ENCODE peak calls at places on chromosomes 2 and 18, in four cellular contexts. K is vagina, Y is adrenal gland, A is thyroid gland. P is an unnamed sample.
A peak's percentile ranks its signal among the peaks of the same experiment; 100 is the strongest.

GRCh38 chr2:138107288-138107687 is 143.0 kb downstream of the HNMT start:
- DNase-seq in K (no peak), Y (no peak), A (no peak), P (no peak)

GRCh38 chr2:84646514-84646913 is 130.2 kb downstream of the DNAH6 start:
- DNase-seq in K (no peak), Y (no peak), A (no peak), P (no peak)

GRCh38 chr2:118016911-118017310 is 3.0 kb upstream of the CCDC93 start:
- DNase-seq in K (no peak), Y (peak; percentile 15), A (no peak), P (no peak)

GRCh38 chr2:98729652-98730051 is 1.3 kb downstream of the MGAT4A start:
- DNase-seq in K (no peak), Y (no peak), A (no peak), P (no peak)

GRCh38 chr2:29590211-29590610 is 331.2 kb downstream of the ALK start:
- DNase-seq in K (no peak), Y (no peak), A (no peak), P (no peak)

GRCh38 chr18:39604836-39605235 is 2039.2 kb upstream of the CELF4 start:
- DNase-seq in K (no peak), Y (no peak), A (no peak), P (no peak)

GRCh38 chr2:118003396-118003824 is 10.5 kb downstream of the CCDC93 start:
- DNase-seq in K (no peak), Y (peak; percentile 72), A (peak; percentile 47), P (no peak)

GRCh38 chr2:38394903-38395341 is 17.8 kb upstream of the ATL2 start:
- DNase-seq in K (no peak), Y (no peak), A (no peak), P (no peak)

GRCh38 chr2:219274392-219274921 is 4.7 kb upstream of the DNAJB2 start:
- DNase-seq in K (no peak), Y (peak; percentile 79), A (peak; percentile 60), P (no peak)

GRCh38 chr2:234970467-234970866 is 18.6 kb downstream of the SH3BP4 start:
- DNase-seq in K (no peak), Y (no peak), A (no peak), P (no peak)

GRCh38 chr2:229344151-229344551 is 73.1 kb upstream of the PID1 start:
- DNase-seq in K (no peak), Y (no peak), A (no peak), P (no peak)

GRCh38 chr2:118128826-118129225 is 40.6 kb downstream of the INSIG2 start:
- DNase-seq in K (no peak), Y (no peak), A (no peak), P (no peak)

GRCh38 chr2:174342600-174343342 is 8.0 kb downstream of the SP9 start:
- DNase-seq in K (no peak), Y (no peak), A (no peak), P (no peak)

GRCh38 chr2:238142382-238143205 is 4.1 kb downstream of the KLHL30 start:
- DNase-seq in K (no peak), Y (no peak), A (no peak), P (no peak)

GRCh38 chr2:107475859-107476258 is 350.8 kb upstream of the RGPD4 start:
- DNase-seq in K (no peak), Y (no peak), A (no peak), P (no peak)

GRCh38 chr2:36356990-36357505 is 1.5 kb downstream of the CRIM1 start:
- DNase-seq in K (no peak), Y (peak; percentile 22), A (peak; percentile 26), P (no peak)

GRCh38 chr2:63163231-63163845 is 112.7 kb downstream of the OTX1 start:
- DNase-seq in K (no peak), Y (no peak), A (no peak), P (no peak)

GRCh38 chr2:218991674-218992168 is 1.5 kb downstream of the CRYBA2 start:
- DNase-seq in K (no peak), Y (no peak), A (no peak), P (no peak)

GRCh38 chr2:200677161-200677560 is 91.3 kb downstream of the AOX1 start:
- DNase-seq in K (no peak), Y (no peak), A (no peak), P (no peak)

GRCh38 chr18:37179384-37179783 is 350.5 kb downstream of the KIAA1328 start:
- DNase-seq in K (no peak), Y (no peak), A (no peak), P (no peak)

GRCh38 chr2:134774074-134774742 is 55.4 kb upstream of the TMEM163 start:
- DNase-seq in K (no peak), Y (peak; percentile 86), A (no peak), P (no peak)

GRCh38 chr2:167581961-167582574 is 665.3 kb downstream of the STK39 start:
- DNase-seq in K (no peak), Y (no peak), A (no peak), P (no peak)

GRCh38 chr2:233822781-233823730 is 31.3 kb downstream of the HJURP start:
- DNase-seq in K (no peak), Y (no peak), A (no peak), P (peak; percentile 53)

GRCh38 chr18:74654637-74655036 is 57.0 kb downstream of the ZNF407 start:
- DNase-seq in K (no peak), Y (no peak), A (no peak), P (no peak)

GRCh38 chr2:181262782-181263181 is 194.4 kb upstream of the ITGA4 start:
- DNase-seq in K (no peak), Y (no peak), A (no peak), P (no peak)

GRCh38 chr2:181268174-181268867 is 188.9 kb upstream of the ITGA4 start:
- DNase-seq in K (no peak), Y (no peak), A (no peak), P (no peak)

GRCh38 chr2:181258761-181259160 is 198.4 kb upstream of the ITGA4 start:
- DNase-seq in K (no peak), Y (no peak), A (no peak), P (no peak)

GRCh38 chr2:181264016-181264415 is 193.2 kb upstream of the ITGA4 start:
- DNase-seq in K (no peak), Y (no peak), A (no peak), P (no peak)

GRCh38 chr2:181264436-181264835 is 192.8 kb upstream of the ITGA4 start:
- DNase-seq in K (no peak), Y (no peak), A (no peak), P (no peak)
- H3K4me1 ChIP-seq in K (no peaks in the 10 kb centered on the region), Y (no peaks in the 10 kb centered on the region), A (no peaks in the 10 kb centered on the region), P (no peaks in the 10 kb centered on the region)

DNA sequence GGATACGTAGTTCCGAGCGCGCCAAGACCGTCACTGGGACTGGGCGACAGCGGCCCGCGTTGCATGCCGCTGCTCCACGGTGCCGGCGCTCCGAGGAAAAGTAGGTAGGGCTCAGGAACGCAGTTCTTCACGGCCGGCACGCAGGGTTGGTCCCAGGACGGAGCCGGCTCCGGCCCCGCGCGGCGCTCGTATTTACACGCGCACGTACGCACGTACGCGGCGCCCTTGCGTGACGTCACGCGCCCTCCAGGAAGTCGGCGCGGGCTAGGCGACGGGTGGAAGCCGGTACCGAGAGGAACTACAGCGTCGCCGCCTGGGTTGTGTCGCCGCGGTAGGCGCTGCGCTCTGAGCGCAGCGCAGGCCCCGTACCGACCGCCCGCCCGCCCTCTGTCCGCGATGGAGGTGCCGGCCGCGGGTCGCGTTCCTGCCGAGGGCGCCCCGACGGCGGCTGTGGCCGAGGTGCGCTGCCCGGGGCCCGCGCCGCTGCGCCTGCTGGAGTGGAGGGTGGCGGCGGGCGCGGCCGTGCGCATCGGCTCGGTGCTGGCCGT is at the start of gene CTDP1:
- DNase-seq in K (no peak), Y (peak; percentile 96), A (peak; percentile 92), P (peak; percentile 96)
- TF ChIP-seq POLR2A in K (peak; percentile 28), Y (peak; percentile 76), A (no peak), P (peak; percentile 52)

DNA sequence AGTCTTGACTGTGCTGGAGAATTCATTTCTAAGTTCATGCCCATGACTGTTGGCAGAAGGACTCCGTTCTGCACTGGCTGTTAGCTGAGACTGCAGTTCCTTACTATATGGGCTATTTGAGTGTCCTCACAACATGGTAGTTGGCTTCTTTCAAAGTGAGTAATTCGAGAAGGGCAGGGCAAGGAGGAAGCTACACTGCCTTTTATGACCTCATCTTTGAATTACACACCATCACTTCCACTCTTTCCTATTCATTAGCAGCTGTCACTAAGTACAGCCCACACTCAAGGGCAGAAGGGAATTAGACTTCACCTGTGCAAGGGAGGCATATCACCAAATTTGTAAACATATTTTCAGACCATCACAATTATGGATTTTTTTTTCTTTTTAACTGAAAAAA is 55.9 kb upstream of the EPAS1 start:
- DNase-seq in K (no peak), Y (no peak), A (no peak), P (no peak)
- H3K27ac ChIP-seq in K (no peak overlapping the region), Y (no peak overlapping the region), A (no peak overlapping the region), P (no peak overlapping the region)

GRCh38 chr2:26326514-26326913 is 19.4 kb upstream of the SELENOI start:
- DNase-seq in K (no peak), Y (no peak), A (no peak), P (no peak)
- H3K4me1 ChIP-seq in K (no peaks in the 10 kb centered on the region), Y (peaks cover 4% of the 10 kb centered on the region), A (no peaks in the 10 kb centered on the region), P (peaks cover 7% of the 10 kb centered on the region)

GRCh38 chr2:64697286-64698023 is 43.7 kb upstream of the SERTAD2 start:
- DNase-seq in K (no peak), Y (no peak), A (no peak), P (no peak)
- TF ChIP-seq POLR2A in K (no peak), Y (no peak), A (no peak), P (no peak)

GRCh38 chr2:55876425-55877084 is 47.0 kb downstream of the EFEMP1 start:
- DNase-seq in K (no peak), Y (no peak), A (no peak), P (no peak)
- H3K27ac ChIP-seq in K (no peak overlapping the region), Y (no peak overlapping the region), A (no peak overlapping the region), P (no peak overlapping the region)

GRCh38 chr2:28413896-28414290 is 21.2 kb downstream of the FOSL2 start:
- DNase-seq in K (no peak), Y (peak; percentile 40), A (no peak), P (no peak)
- H3K4me1 ChIP-seq in K (peaks cover 64% of the 10 kb centered on the region), Y (peaks cover 36% of the 10 kb centered on the region), A (no peaks in the 10 kb centered on the region), P (peaks cover 42% of the 10 kb centered on the region)

P was measured in suprapubic skin.